ENCODE peak calls at places on chromosomes 5 and 9, in four cellular contexts. L is keratinocyte, W is fibroblast of lung, E is heart right ventricle. G is an unnamed sample. For H3K4me1, the result is how much of the 10 kb centered on the place peaks cover.

GRCh38 chr5:79878721-79879336 is 112.2 kb downstream of the MTX3 start:
- DNase-seq in L (no peak), W (no peak), E (no peak), G (no peak)

GRCh38 chr9:137307255-137308101 is 5.4 kb upstream of the NRARP start:
- DNase-seq in L (no peak), W (no peak), E (no peak), G (no peak)

GRCh38 chr9:132241840-132242620 is 80.2 kb downstream of the NTNG2 start:
- DNase-seq in L (no peak), W (peak), E (peak), G (peak)

GRCh38 chr5:108801776-108802175 is 54.1 kb downstream of the FER start:
- DNase-seq in L (peak), W (peak), E (no peak), G (no peak)

GRCh38 chr5:125331987-125332628 is 585.7 kb upstream of the ZNF608 start:
- DNase-seq in L (no peak), W (no peak), E (no peak), G (no peak)

GRCh38 chr5:134046330-134046729 is 41.6 kb upstream of the VDAC1 start:
- DNase-seq in L (no peak), W (no peak), E (no peak), G (no peak)

GRCh38 chr9:123946257-123946855 is 16.4 kb upstream of the DENND1A start:
- DNase-seq in L (no peak), W (no peak), E (no peak), G (no peak)

GRCh38 chr5:7850533-7851239 is at the start of gene CFAP90:
- DNase-seq in L (no peak), W (peak), E (peak), G (peak)

GRCh38 chr9:79257215-79257614 is 314.6 kb upstream of the TLE4 start:
- DNase-seq in L (no peak), W (no peak), E (no peak), G (no peak)

GRCh38 chr5:90602681-90603080 is 44.1 kb downstream of the ADGRV1 start:
- DNase-seq in L (no peak), W (no peak), E (no peak), G (no peak)

GRCh38 chr5:32595118-32595517 is 9.8 kb downstream of the SUB1 start:
- DNase-seq in L (no peak), W (no peak), E (no peak), G (no peak)

GRCh38 chr5:57677235-57677634 is 194.6 kb upstream of the ACTBL2 start:
- DNase-seq in L (no peak), W (no peak), E (no peak), G (no peak)

GRCh38 chr9:76595645-76596044 is 136.7 kb downstream of the GCNT1 start:
- DNase-seq in L (no peak), W (no peak), E (no peak), G (no peak)

GRCh38 chr5:143570989-143571388 is 167.5 kb upstream of the NR3C1 start:
- DNase-seq in L (no peak), W (no peak), E (no peak), G (no peak)

GRCh38 chr9:110531776-110532175 is 47.8 kb downstream of the SVEP1 start:
- DNase-seq in L (no peak), W (peak), E (no peak), G (no peak)

GRCh38 chr9:81113408-81114124 is 575.8 kb downstream of the TLE1 start:
- DNase-seq in L (no peak), W (no peak), E (no peak), G (no peak)

GRCh38 chr5:98770911-98771322 is 2.5 kb upstream of the RGMB start:
- DNase-seq in L (no peak), W (no peak), E (no peak), G (no peak)

GRCh38 chr5:174610968-174611367 is 113.4 kb upstream of the MSX2 start:
- DNase-seq in L (peak), W (peak), E (no peak), G (peak)

GRCh38 chr5:136427421-136427820 is 62.1 kb upstream of the TRPC7 start:
- DNase-seq in L (no peak), W (no peak), E (no peak), G (no peak)

GRCh38 chr5:151110122-151110681 is 29.4 kb upstream of the TNIP1 start:
- DNase-seq in L (no peak), W (no peak), E (no peak), G (no peak)

GRCh38 chr9:83281306-83282255 is 218.6 kb upstream of the RASEF start:
- DNase-seq in L (peak), W (peak), E (peak), G (peak)

GRCh38 chr9:95167998-95168397 is 149.5 kb downstream of the FANCC start:
- DNase-seq in L (peak), W (peak), E (peak), G (no peak)

GRCh38 chr9:77883846-77884771 is 147.5 kb downstream of the GNAQ start:
- DNase-seq in L (peak), W (peak), E (no peak), G (no peak)

GRCh38 chr5:38582662-38583061 is 26.2 kb upstream of the LIFR start:
- DNase-seq in L (no peak), W (no peak), E (no peak), G (no peak)

GRCh38 chr5:9801908-9802307 is 171.8 kb upstream of the TAS2R1 start:
- DNase-seq in L (no peak), W (no peak), E (no peak), G (no peak)

GRCh38 chr5:131932235-131932634 is 13.2 kb downstream of the MEIKIN start:
- DNase-seq in L (no peak), W (no peak), E (no peak), G (no peak)

GRCh38 chr5:951940-952596 is 56.5 kb upstream of the NKD2 start:
- DNase-seq in L (no peak), W (no peak), E (no peak), G (no peak)

GRCh38 chr9:14547245-14548060 is 145.8 kb downstream of the ZDHHC21 start:
- DNase-seq in L (no peak), W (no peak), E (no peak), G (no peak)

DNA sequence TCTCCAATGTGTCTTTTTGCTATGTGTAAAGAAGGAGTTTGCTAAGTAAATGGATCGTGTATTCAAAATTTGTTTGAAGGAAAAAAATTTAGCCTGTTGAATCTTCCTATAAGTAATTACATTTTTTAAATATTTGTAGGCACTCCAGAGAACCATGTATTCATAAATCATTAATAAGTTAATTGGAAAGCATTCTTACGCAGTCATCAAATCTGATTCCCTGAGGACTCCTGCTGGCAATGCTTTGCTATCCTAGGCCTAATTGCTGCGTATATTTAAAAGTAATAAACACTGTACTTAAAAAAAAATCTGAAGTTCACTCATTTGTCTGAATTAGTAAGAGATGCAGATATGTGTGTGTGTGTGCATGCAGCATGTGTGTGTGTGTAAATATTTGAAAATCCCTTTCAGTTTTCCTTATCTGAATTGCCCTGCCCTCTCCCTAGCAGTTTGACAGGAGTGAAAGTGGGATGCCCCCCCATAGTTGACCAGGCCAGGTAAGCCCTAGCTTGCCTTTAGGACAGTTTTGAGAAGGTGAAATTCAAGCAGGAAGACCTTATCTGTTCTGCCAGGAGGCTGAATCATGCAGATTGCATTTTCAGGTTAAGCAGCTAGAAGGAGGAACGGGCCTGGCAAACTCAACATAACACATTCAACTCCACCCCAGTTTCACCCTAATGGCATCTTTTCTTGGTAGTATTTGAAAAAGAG is 81.2 kb upstream of the DNAH5 start:
- DNase-seq in L (no peak), W (no peak), E (no peak), G (no peak)
- TF ChIP-seq CTCF in L (no peak), W (no peak), E (no peak), G (no peak)

DNA sequence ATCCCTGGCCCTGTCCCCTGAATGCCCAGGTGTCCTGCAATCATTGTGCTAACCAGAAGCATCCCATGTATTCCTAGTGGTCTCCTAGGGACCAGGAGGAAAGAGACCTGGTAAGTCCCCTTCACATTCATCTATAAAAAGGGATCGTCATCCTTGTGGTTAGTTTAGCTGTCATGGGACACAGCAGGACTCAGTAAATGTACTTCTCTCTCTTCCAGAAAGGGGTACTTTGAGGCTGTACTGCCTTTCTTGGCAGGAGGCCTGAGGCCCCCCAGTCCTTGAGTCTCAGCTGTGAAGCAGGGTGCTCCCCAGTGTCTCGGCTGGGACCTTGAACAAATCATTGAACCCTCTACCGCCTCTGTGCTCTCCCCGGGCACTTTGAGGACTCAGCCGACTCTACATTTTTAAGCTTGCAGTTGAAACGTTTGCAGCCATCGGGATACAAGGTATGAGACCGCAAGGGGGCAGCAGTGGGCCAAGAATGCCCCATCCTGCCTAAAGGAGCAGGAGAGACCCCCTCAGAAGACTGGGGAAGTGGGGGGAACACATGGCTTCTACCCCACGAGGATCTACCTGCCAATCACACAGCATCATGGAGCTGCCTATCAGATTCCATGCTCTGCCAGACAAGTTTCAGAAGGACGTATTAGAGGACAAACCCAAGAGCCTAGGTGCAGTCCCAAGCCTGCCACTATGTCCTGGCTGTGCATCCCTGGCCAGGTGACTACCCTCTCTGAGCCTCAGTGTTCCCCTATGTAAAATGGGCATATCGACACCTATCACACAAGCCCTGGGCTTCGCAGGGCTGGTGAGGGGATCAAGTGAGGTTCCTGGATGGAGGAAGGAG is 2.4 kb upstream of the PHYKPL start:
- DNase-seq in L (no peak), W (peak), E (peak), G (peak)
- H3K4me1 ChIP-seq in L (under half), W (under half), E (under half), G (half or more)

DNA sequence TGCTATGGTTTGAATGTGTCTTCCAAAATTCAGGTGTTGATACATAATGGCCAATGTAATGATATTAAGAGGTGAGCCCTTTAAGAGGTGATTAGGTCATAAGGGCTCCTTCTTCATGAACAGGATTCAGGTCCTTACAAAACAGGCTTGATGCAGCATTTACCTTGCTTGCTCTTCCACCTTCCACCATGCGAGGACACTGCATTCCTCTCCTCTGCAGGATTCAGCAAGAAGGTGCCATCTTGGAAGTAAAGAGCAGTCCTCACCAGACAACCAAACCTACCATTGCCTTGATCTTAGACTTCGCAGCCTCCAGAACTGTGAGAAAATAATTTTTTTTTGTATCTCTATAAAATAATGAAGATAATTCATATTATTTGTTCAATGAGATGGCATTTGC is 314.0 kb upstream of the SMARCA2 start:
- DNase-seq in L (no peak), W (no peak), E (no peak), G (no peak)
- TF ChIP-seq CTCF in L (no peak), W (no peak), E (no peak), G (no peak)

GRCh38 chr9:93200989-93201339 is 17.0 kb downstream of the WNK2 start:
- DNase-seq in L (no peak), W (no peak), E (no peak), G (peak)
- H3K4me1 ChIP-seq in L (under half), W (under half), E (under half), G (under half)

GRCh38 chr9:19036611-19037010 is 3.6 kb upstream of the SAXO1 start:
- DNase-seq in L (no peak), W (no peak), E (no peak), G (no peak)
- TF ChIP-seq CTCF in L (no peak), W (no peak), E (no peak), G (no peak)

GRCh38 chr9:113568081-113568435 is 104.5 kb downstream of the RGS3 start:
- DNase-seq in L (no peak), W (no peak), E (no peak), G (no peak)
- H3K4me1 ChIP-seq in L (under half), W (under half), E (under half), G (half or more)

DNA sequence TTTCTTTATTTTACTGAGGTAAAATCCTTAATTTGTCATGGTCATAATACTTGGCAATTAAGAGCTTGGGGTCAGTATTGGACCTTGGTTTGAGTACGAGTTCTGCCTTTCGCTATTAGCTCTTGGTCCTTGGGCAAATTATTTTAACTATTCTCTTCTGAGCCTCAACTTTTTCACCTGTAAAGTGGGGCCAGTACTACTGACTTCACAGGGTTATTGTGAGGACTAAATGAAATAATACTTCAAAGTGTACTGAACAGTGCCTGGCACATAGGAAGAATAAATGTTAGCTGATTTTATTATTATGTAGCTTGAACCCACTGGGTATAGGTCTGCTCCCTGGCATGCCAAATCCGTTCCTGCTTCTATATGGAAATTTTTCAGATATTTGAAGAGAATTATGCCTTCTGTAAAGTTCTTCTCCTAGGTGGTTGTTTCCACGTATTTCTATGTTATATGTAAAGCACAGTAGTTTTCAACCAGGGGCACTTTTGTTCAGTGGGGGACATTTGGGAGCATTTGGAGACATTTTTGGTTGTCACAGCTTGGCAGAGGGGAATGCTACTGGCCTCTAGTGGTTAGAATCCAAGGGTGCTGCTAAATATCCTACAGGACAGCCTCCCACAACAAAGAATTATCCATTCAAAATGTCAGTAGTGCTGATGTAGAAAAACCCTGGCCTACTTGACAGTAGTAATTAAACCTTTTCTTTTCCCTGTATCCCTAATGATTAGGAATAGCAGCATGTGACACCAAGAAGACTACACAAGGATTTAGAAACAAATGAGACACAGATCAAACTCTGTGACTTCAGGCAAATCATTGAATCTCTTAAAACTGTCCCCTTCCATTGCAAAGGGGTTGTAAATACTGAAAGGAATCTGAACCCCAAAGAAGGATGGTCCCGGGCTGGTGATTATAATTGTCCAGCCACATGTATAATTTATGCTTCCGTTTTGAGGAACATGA is 4.5 kb downstream of the RCL1 start:
- DNase-seq in L (no peak), W (peak), E (peak), G (no peak)
- TF ChIP-seq CTCF in L (peak), W (peak), E (peak), G (peak)

DNA sequence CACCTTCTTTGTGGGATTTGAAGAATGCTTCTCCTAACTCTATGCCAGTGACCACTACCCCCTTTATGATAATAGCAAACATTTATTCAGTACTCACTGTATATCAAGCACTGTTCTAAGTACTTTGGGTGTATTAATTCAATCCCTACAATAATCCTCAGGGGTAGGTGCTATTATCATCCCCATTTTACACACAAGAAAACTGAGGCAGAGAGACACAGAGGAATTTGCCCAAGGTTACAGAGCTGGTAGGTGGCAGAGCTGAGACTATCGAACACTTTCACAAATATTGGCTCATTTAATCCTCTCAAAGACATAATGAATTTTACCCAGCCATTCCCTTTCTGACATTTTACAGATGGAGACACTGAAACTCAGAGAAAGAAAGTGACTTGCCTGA is 9.8 kb upstream of the LARP1 start:
- DNase-seq in L (no peak), W (no peak), E (no peak), G (no peak)
- H3K4me1 ChIP-seq in L (under half), W (under half), E (under half), G (under half)

DNA sequence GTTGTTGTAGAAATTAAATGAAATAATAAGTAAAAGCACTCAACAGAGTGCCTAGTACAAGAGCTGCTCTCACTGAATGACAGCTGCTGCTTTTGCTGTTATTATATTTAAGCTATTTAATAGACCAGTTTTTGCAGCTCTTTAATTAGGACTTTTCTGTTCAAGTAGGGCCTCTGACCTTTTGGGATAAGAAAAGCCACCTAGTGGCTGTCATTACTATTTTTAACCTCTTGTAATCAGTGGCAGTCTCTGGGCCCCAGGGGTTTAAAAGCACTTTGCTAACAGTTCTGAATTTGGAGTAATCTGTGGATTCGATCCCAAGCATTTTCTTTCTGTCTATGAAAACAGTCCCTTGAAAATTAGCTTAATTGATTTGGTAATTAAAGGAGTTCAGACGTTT is 121.1 kb downstream of the NUDT12 start:
- DNase-seq in L (no peak), W (no peak), E (no peak), G (no peak)
- TF ChIP-seq CTCF in L (no peak), W (no peak), E (no peak), G (no peak)